ENCODE peak calls at places on chromosomes 6 and 20, in seven cellular contexts. U, E, Z, R, D, T and Q are unnamed samples.

GRCh38 chr20:21503345-21503744 is 10.5 kb downstream of the NKX2-2 start:
- DNase-seq in R (no peak), T (no peak), U (peak), E (peak), Z (no peak), D (no peak), Q (no peak)

GRCh38 chr20:18907353-18907752 is 93.8 kb downstream of the SCP2D1 start:
- DNase-seq in U (no peak), T (no peak), R (no peak), E (no peak), Z (no peak), D (no peak), Q (no peak)

GRCh38 chr20:48704761-48705160 is 123.0 kb downstream of the PREX1 start:
- DNase-seq in D (no peak), Z (no peak), U (no peak), E (no peak), R (no peak), T (no peak), Q (no peak)

GRCh38 chr6:129140571-129140970 is 257.6 kb downstream of the LAMA2 start:
- DNase-seq in U (peak), R (peak), T (no peak), Z (no peak), E (no peak), D (peak), Q (no peak)

GRCh38 chr6:46046558-46047169 is 31.0 kb upstream of the CLIC5 start:
- DNase-seq in D (no peak), R (no peak), E (no peak), T (no peak), Z (no peak), U (no peak), Q (no peak)

GRCh38 chr6:15623282-15624116 is 39.3 kb downstream of the DTNBP1 start:
- DNase-seq in D (no peak), U (peak), T (no peak), R (no peak), Z (no peak), E (no peak), Q (no peak)

GRCh38 chr20:60123096-60123495 is 164.9 kb downstream of the CDH26 start:
- DNase-seq in Z (no peak), D (no peak), T (no peak), R (no peak), U (no peak), E (no peak), Q (no peak)

GRCh38 chr6:157283330-157283898 is 39.9 kb downstream of the TMEM242 start:
- DNase-seq in R (no peak), T (no peak), Z (no peak), E (no peak), U (no peak), D (no peak), Q (no peak)

GRCh38 chr6:145798530-145798929 is 16.1 kb downstream of the FBXO30 start:
- DNase-seq in T (no peak), Z (no peak), U (peak), D (no peak), R (no peak), E (peak), Q (no peak)

GRCh38 chr6:128064540-128064895 is 163.7 kb upstream of the THEMIS start:
- DNase-seq in U (no peak), T (no peak), Z (no peak), D (no peak), R (no peak), E (no peak), Q (no peak)

GRCh38 chr6:37860226-37860839 is 40.8 kb downstream of the ZFAND3 start:
- DNase-seq in Z (no peak), T (no peak), D (peak), R (peak), E (no peak), U (peak), Q (no peak)

GRCh38 chr6:141401168-141401567 is 731.6 kb upstream of the GJE1 start:
- DNase-seq in T (no peak), D (no peak), U (peak), E (peak), Z (no peak), R (no peak), Q (no peak)

GRCh38 chr6:133184798-133185380 is 56.3 kb upstream of the EYA4 start:
- DNase-seq in Z (no peak), E (no peak), U (peak), R (no peak), T (no peak), D (no peak), Q (no peak)

GRCh38 chr6:43434943-43435342 is 7.6 kb downstream of the ABCC10 start:
- DNase-seq in U (no peak), R (no peak), E (no peak), Z (no peak), T (no peak), D (no peak), Q (no peak)

GRCh38 chr6:161476711-161477110 is 202.8 kb upstream of the AGPAT4 start:
- DNase-seq in Z (no peak), D (no peak), E (peak), U (peak), T (no peak), R (peak), Q (no peak)

GRCh38 chr6:27672113-27672799 is 199.4 kb upstream of the ZNF184 start:
- DNase-seq in R (no peak), Z (no peak), D (no peak), E (peak), U (peak), T (peak), Q (no peak)

GRCh38 chr6:90421656-90422055 is 125.0 kb upstream of the BACH2 start:
- DNase-seq in R (no peak), E (no peak), D (no peak), Z (no peak), U (no peak), T (no peak), Q (no peak)

GRCh38 chr20:56924316-56924975 is 295.3 kb downstream of the TFAP2C start:
- DNase-seq in E (no peak), D (no peak), R (no peak), U (peak), T (peak), Z (no peak), Q (no peak)

GRCh38 chr6:7671076-7671475 is 54.8 kb upstream of the BMP6 start:
- DNase-seq in U (peak), D (no peak), Z (no peak), T (no peak), E (peak), R (no peak), Q (no peak)

GRCh38 chr6:149220882-149221773 is 96.4 kb upstream of the TAB2 start:
- DNase-seq in U (no peak), R (no peak), Z (no peak), T (no peak), E (peak), D (no peak), Q (no peak)

GRCh38 chr20:59988141-59988540 is 29.9 kb downstream of the CDH26 start:
- DNase-seq in U (no peak), Z (no peak), D (no peak), T (no peak), E (no peak), R (no peak), Q (no peak)

GRCh38 chr6:67459556-67459955 is 1175.5 kb upstream of the ADGRB3 start:
- DNase-seq in U (no peak), R (no peak), Z (no peak), E (no peak), T (no peak), D (no peak), Q (no peak)

GRCh38 chr6:168385858-168386735 is 54.9 kb upstream of the SMOC2 start:
- DNase-seq in T (no peak), R (no peak), Z (no peak), E (no peak), D (no peak), U (no peak), Q (no peak)

GRCh38 chr6:166223091-166223490 is 55.4 kb upstream of the TBXT start:
- DNase-seq in U (no peak), D (no peak), T (no peak), E (no peak), R (no peak), Z (no peak), Q (no peak)

GRCh38 chr6:28267695-28268059 is 734 bp downstream of the ZSCAN26 start:
- DNase-seq in T (no peak), R (no peak), E (no peak), Z (no peak), D (no peak), U (no peak), Q (no peak)

GRCh38 chr20:37475258-37475657 is 45.8 kb upstream of the NNAT start:
- DNase-seq in R (no peak), D (no peak), E (no peak), Z (no peak), T (no peak), U (no peak), Q (no peak)

GRCh38 chr20:8895472-8895871 is 173.4 kb upstream of the PLCB4 start:
- DNase-seq in Z (no peak), R (no peak), D (no peak), T (no peak), U (no peak), E (no peak), Q (no peak)
- H3K4me3 ChIP-seq in Z (no peak), R (no peak), D (no peak), T (no peak), U (no peak), E (no peak), Q (no peak)

DNA sequence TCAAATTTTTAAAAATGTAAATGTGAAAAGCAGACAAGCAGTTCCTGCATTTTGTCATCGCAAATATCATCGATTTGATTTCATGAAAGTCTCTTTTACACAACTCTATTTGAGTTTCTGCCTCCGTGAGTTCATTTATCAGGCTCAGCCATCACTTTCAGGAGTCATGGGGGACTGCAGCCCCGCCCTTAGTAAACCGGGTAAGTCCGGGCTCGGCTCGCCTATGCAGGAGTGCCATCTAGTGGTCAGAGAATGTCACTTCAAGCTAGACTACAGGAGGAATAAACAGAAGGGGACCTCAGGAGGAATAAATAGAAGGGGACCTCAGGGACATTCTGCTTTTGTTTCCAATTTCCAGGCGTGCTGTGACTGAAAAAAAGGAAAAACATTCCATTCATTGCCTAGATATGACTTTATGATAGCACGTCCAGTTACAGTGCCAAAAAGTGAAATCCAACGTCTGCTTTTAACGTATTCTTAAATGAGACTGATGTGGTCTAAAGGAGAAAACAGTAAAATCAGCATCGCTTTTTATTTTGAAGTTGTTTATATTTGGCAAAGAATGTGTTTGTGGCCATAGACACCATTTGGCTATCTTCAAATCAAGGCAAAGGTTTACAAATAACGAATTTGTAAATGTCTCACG is 333.9 kb downstream of the HACE1 start:
- DNase-seq in D (peak), Z (peak), E (peak), U (peak), T (peak), R (peak), Q (peak)
- H3K4me3 ChIP-seq in D (no peak), Z (no peak), E (peak), U (peak), T (no peak), R (peak), Q (peak)

DNA sequence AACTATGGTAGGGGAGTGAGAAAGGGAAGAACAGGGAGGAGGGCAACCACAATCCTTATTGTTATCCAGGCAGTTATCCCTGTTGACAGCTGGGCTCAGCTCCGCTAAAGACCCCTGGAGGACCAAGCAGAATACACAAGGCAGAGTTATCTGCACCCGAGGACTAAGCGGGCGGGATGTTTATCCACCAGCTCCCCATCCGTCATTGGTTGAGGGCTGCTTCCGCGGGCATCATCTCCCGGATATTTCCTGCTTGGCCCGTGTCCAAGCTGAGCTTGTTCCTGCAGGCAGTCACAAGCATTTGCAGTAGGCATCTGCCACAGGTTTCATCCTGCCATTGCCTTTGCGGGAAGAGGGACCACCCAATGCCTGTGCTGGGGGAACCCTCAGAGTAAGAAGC is 102.1 kb downstream of the DLGAP4 start:
- DNase-seq in D (no peak), E (no peak), U (no peak), Z (no peak), T (no peak), R (no peak), Q (no peak)
- H3K4me3 ChIP-seq in D (no peak), E (no peak), U (no peak), Z (no peak), T (no peak), R (no peak), Q (no peak)

GRCh38 chr20:44186201-44186600 is 787 bp downstream of the JPH2 start:
- DNase-seq in E (no peak), U (no peak), D (no peak), R (peak), T (no peak), Z (no peak), Q (no peak)

GRCh38 chr20:44188752-44189151 is 1.8 kb upstream of the JPH2 start:
- DNase-seq in E (no peak), U (no peak), R (no peak), Z (peak), T (no peak), D (peak), Q (no peak)

GRCh38 chr20:44186674-44187053 is 324 bp downstream of the JPH2 start:
- DNase-seq in R (no peak), T (no peak), U (no peak), E (no peak), Z (no peak), D (no peak), Q (no peak)

GRCh38 chr20:44187054-44187762 is at the start of gene JPH2:
- DNase-seq in E (peak), Z (no peak), R (peak), D (peak), U (peak), T (no peak), Q (peak)

DNA sequence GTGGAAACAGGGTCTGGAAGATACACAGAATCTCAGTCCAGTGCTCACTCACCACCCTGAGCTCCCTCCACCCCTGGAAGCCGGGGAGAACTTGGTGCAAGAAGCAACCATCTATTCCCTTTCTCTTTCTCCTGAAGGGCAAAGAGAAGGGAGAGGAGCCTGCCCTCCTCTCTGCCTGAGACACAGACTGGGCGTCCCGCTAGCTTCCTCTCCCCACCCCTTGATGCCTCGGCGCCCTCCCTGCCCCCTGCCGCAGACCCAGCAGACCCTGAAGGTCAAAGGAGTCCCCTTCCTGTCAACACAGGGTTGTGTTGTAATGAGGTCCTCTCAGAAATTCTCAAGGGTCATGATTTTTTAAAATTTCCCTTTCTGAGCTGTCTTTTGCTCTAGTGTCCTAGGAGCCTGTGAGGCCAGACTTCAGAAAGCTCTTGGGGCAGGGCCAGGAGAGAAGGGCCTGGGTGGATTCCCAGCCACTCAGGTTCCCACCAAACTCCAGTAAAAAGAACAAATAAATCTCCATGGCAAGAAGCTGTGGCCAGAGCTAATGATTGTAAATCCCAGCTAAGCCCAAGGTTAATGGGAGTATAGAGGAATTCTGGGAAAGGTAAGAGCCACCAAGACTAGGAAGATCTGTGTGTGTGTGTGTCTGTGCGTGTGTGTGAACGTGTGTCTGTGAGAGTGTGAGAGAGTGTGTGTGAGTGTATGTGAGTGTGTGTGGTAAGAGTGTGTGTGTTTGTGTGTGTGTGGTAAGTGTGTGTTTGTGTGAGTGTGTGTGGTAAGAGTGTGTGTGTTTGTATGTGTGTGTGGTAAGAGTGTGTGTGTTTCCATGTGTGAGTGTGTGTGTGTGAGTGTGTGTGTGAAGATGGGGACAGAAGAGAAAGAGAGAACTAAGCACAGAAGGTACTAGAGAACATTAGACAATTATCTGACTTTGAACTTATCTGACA is 1.0 kb upstream of the JPH2 start:
- DNase-seq in D (peak), E (no peak), T (no peak), U (peak), Z (no peak), R (no peak), Q (no peak)
- H3K4me3 ChIP-seq in D (peak), E (peak), T (no peak), U (peak), Z (no peak), R (peak), Q (no peak)

DNA sequence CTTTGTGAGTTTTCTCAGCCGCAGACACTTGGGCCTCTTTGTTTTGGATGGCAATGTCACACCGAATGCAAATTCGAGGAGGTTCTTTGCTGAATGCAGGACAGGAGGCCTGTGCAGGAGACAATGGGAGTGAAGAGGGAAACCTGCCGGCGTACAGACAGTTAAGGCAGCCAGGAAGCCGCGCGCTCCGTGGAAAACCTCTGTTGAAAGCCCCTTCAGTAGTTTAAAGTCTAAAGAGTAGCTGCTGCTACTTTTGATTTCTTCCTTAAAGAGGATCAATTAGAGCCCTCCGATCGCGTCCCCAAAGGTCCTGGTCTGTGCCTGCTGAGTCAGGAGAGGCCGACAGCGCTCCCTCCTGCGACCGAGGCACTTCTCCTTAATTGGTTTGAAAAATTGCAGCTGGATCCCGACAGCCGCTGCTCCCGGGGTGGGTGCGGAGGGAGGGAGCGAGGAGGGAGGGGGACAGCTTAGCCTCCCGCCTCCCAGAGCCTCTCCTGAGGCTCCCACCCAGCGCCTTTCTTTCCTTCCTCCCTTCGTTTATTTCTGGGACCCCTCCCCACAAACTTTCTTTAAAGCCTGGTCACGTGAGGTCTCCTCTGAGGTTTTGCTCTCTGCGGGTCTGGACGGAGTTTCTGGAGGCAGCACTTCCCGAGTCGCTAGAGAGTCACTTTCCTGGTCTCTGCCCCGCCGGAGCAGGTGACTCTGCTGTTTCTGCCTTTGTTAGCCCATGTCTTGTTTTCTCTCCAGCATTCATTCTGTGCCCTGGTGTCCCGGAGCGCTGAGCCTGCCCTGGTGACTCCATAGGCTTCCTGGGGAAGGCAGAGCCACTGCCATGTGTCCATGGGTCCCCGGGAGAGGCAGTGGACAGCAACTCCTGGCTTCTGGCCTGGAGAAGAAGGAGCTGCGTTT is 22.3 kb upstream of the RPP40 start:
- DNase-seq in D (peak), Z (no peak), E (peak), R (peak), U (peak), T (peak), Q (peak)
- H3K4me3 ChIP-seq in D (peak), Z (peak), E (peak), R (peak), U (peak), T (peak), Q (peak)